ENCODE peak calls at places on chromosomes 1 and 21, in four cellular contexts. K, G, P and D are unnamed samples. For H3K4me1, the result is how much of the 10 kb centered on the place peaks cover.

GRCh38 chr1:235945775-235946565 is 79.3 kb upstream of the LYST start:
- DNase-seq in G (no peak), P (no peak), K (no peak), D (no peak)

GRCh38 chr1:27307851-27308598 is 13.9 kb upstream of the TMEM222 start:
- DNase-seq in G (no peak), P (no peak), K (no peak), D (no peak)

GRCh38 chr21:34983680-34984086 is 65.4 kb downstream of the RUNX1 start:
- DNase-seq in G (no peak), P (no peak), K (no peak), D (no peak)

GRCh38 chr21:44994581-44995171 is 54.8 kb downstream of the SLX9 start:
- DNase-seq in P (no peak), G (no peak), K (no peak), D (no peak)

GRCh38 chr1:245718123-245718522 is 563.3 kb downstream of the KIF26B start:
- DNase-seq in G (no peak), P (no peak), K (no peak), D (no peak)

GRCh38 chr1:44808938-44809917 is 905 bp downstream of the BTBD19 start:
- DNase-seq in P (peak), K (peak), G (peak), D (peak)

GRCh38 chr1:217333939-217334338 is 297.0 kb downstream of the GPATCH2 start:
- DNase-seq in K (no peak), G (no peak), P (no peak), D (no peak)

GRCh38 chr1:241823925-241824324 is 24.1 kb upstream of the EXO1 start:
- DNase-seq in G (no peak), P (no peak), K (no peak), D (no peak)

GRCh38 chr1:196372896-196373536 is 235.2 kb downstream of the KCNT2 start:
- DNase-seq in K (no peak), P (no peak), G (no peak), D (no peak)

GRCh38 chr1:115469703-115470476 is 131.8 kb upstream of the NGF start:
- DNase-seq in P (peak), K (no peak), G (peak), D (no peak)

GRCh38 chr1:29391362-29391880 is 155.1 kb downstream of the PTPRU start:
- DNase-seq in K (no peak), G (no peak), P (no peak), D (no peak)

GRCh38 chr1:105172803-105173202 is 1423.1 kb downstream of the AMY1C start:
- DNase-seq in G (no peak), P (no peak), K (no peak), D (no peak)

GRCh38 chr1:161192476-161193465 is 6.1 kb downstream of the ADAMTS4 start:
- DNase-seq in P (peak), G (peak), K (no peak), D (peak)

GRCh38 chr21:44791993-44792392 is 9.6 kb downstream of the UBE2G2 start:
- DNase-seq in G (no peak), P (no peak), K (no peak), D (no peak)

GRCh38 chr1:21238141-21238800 is 52.0 kb downstream of the ECE1 start:
- DNase-seq in P (no peak), K (no peak), G (no peak), D (no peak)

GRCh38 chr1:151915066-151915686 is 5.9 kb upstream of the THEM4 start:
- DNase-seq in G (no peak), K (no peak), P (no peak), D (no peak)

GRCh38 chr21:34653522-34653921 is 15.3 kb upstream of the CLIC6 start:
- DNase-seq in P (no peak), K (no peak), G (no peak), D (no peak)

GRCh38 chr1:84939151-84939550 is 46.1 kb upstream of the LPAR3 start:
- DNase-seq in K (no peak), G (no peak), P (no peak), D (no peak)

GRCh38 chr1:202069670-202070069 is 53.0 kb upstream of the GPR37L1 start:
- DNase-seq in P (no peak), G (peak), K (no peak), D (no peak)

GRCh38 chr1:31183927-31184554 is 55.6 kb downstream of the NKAIN1 start:
- DNase-seq in P (no peak), K (no peak), G (peak), D (peak)

GRCh38 chr1:44637590-44638411 is 36.5 kb downstream of the TMEM53 start:
- DNase-seq in K (no peak), P (no peak), G (no peak), D (no peak)

GRCh38 chr1:234331511-234331910 is 41.7 kb upstream of the COA6 start:
- DNase-seq in P (no peak), K (no peak), G (no peak), D (no peak)

DNA sequence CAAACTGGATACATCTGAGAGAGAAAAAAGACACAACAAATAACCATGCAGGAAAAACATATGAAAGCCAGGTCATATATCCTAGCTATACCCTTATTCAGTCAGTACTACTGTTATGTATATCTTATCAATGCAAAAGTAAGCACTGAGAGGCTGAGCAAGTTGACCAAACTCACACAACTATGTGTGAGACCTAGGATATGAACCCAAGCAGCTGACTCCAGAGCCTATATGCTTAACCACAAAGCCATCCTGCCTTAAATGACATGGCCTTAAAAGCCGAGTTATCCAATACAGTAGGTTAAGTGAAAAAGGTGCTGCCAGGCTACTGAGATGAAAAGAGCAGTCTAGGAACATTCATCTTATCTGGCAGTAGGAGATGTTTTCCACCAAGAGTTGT is 151.6 kb downstream of the RERE start:
- DNase-seq in P (no peak), K (no peak), G (no peak), D (no peak)
- H3K4me1 ChIP-seq in P (half or more), K (under half), G (half or more), D (half or more)

DNA sequence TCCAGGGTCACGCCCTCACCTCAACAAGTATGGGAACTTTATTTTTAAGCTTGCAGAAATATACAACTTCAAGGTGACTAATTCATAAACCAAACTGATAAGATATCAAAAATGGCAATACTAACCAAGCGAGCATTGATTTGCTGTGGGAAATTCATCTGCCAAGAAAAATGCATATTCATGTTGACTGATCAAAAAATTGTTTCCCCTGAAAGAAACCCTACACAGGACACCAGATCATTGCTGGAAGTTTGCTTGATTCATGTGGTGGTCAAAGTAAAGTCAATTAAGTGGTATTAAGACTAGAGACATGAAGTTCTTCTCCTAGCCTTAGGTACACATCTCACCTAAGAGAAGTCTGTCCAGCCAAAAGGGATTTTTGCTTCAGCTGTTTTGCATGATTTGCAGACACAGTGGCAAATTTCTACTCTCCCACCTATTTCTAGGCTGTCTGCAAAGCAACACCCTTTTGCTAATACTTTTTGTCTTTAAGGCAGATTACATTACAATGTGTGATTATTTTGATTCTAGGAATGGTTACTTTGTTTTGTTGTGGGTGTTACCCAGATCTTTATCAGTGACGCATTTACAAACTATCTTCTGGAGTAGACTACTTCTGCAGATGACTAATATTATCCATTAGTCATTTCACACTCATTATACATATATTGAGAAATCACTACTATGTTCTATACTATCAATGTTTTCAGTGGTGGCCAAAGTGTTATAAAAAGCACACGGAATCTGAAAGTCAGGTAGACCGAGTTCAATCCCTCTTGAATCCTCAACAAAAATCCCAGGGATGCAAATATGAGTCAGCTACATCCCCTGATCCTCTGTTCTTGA is 12.3 kb downstream of the SAMSN1 start:
- DNase-seq in P (no peak), K (no peak), G (no peak), D (no peak)
- H3K4me3 ChIP-seq in P (no peak), K (no peak), G (no peak), D (no peak)

DNA sequence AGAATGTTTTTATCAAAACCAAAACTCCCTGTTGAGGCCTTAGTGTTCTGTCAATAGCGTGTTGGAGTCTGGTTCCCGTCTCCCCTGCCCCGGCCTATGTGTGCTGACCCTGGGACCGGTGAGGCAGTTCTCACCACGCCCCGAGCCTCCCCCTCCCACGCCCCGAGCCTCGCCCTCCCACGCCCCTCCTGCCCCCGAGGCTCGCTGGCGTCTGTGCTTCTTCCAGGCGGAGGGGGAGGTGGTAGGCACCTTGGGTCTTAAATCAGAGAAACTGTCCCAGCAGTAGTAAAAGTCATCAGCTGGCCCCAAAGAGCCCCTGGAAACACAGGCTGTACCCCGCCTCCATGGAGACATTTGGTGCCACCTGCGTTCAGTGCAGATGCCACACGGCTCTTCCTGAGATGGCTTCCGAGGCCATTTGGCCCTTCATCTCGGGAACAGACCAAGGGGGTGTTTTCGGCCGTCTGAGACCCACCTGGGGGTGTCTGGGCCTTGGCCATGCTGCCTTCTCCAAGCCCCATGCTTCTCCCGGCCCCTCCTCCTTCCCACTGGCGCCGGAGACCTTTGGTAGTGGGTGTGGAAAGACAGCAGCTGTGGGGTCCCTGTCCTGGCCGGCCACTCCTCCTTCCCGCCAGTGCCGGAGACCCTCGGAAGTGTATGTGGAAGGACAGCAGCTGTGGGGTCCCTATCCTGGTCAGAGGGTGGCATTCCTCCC is 44.7 kb downstream of the SKI start:
- DNase-seq in K (no peak), P (no peak), G (no peak), D (no peak)
- H3K4me1 ChIP-seq in K (half or more), P (half or more), G (half or more), D (half or more)

GRCh38 chr1:150508982-150509381 is 1.1 kb downstream of the ECM1 start:
- DNase-seq in K (no peak), P (no peak), G (no peak), D (no peak)

GRCh38 chr1:150511985-150512660 is 3.4 kb upstream of the FALEC start:
- DNase-seq in P (no peak), G (no peak), K (no peak), D (no peak)

GRCh38 chr1:150511551-150511950 is 3.6 kb downstream of the ECM1 start:
- DNase-seq in G (no peak), K (no peak), P (no peak), D (no peak)

GRCh38 chr1:150505431-150505830 is 2.5 kb upstream of the ECM1 start:
- DNase-seq in K (no peak), G (no peak), P (no peak), D (no peak)

DNA sequence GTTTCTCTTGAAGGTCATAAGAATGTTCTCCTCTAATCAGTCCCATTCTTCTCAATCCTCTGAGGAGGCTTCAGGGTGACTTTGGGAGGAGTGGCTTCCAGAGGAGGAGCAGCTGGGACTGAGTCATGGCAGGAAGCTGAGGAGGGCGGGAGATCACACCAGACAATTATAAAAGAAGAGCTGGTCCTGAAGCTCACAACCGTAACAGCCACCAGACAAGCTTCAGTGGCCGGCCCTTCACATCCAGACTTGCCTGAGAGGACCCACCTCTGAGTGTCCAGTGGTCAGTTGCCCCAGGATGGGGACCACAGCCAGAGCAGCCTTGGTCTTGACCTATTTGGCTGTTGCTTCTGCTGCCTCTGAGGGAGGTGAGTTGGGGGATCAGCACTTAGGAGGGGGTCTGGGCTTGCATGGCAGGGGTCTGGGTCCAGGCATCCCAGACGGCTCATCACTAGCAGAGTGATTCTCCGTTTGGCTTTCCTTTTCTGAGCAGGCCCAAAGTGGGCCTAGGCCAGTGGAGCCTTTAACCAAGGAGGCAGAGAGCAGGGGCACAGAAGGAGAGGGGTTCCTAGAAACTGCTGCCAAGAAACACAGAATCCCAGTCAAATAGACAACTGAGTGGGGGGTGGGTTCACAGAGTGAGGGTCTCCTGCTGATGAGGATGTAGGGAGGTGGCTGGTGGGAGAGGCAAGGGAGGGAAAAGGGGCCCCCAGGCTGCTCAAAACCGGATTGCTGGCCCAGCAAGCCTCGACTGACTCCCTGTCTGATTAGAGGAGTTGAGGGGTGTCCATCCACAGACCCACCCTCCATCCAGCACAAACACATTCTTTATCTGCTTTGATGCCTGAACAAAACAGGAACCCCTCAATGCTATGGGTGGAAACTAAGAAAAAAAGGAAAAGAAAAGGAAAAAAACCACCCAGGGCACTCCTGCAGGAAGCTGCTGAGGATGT is at the start of gene ECM1:
- DNase-seq in G (peak), P (peak), K (no peak), D (no peak)
- H3K4me3 ChIP-seq in G (peak), P (peak), K (peak), D (no peak)

DNA sequence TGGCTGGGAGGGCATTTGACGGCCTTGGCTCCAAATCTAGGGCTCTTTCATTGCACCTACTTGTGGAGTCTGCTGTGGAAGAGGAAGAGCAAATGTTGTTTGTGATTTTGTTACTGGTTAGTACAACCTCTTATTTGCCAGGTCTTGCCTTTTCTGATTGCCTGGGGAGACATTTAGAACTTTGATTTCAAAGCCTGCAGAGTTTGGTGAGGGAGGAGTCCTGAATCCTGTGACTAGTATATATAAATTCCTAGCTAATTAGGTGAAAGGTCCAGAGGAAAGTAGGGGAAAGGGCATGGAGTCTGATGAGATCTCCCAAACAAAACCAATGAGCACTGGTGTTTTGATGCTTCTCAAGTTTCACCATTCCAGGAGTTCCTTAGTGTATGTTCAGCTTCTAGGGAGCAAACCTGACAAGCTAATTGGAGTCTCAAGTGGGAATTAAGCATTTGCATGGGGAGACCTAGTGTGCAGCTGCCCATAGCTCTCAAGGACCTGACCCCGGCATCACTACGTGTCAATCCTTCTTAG is 5.1 kb upstream of the HMGCS2 start:
- DNase-seq in P (no peak), G (no peak), K (no peak), D (no peak)
- H3K4me1 ChIP-seq in P (under half), G (under half), K (under half), D (under half)

GRCh38 chr1:150003826-150004225 is 6.7 kb downstream of the OTUD7B start:
- DNase-seq in P (no peak), K (no peak), G (no peak), D (no peak)
- H3K4me3 ChIP-seq in P (no peak), K (no peak), G (no peak), D (no peak)

DNA sequence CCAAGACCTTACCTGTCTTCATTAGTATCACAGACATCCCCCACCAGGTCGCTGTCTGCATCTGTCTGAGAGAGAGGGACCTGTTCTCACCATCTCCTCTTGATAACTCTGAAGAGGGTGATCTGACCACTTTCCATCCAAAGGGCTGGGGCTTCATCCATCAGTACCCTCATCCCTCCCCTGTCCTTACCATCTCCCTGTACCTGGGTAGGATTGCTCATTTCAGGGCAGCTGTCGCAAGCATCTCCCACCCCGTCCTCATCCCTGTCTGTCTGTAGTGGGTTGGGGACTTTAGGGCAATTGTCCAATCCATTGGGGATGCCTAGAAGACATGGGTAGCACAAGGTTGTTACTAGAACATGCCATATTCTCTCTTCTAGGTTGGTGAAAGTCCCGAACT is 7.9 kb downstream of the THBS3 start:
- DNase-seq in K (no peak), P (no peak), G (no peak), D (no peak)
- H3K4me1 ChIP-seq in K (under half), P (under half), G (under half), D (under half)

DNA sequence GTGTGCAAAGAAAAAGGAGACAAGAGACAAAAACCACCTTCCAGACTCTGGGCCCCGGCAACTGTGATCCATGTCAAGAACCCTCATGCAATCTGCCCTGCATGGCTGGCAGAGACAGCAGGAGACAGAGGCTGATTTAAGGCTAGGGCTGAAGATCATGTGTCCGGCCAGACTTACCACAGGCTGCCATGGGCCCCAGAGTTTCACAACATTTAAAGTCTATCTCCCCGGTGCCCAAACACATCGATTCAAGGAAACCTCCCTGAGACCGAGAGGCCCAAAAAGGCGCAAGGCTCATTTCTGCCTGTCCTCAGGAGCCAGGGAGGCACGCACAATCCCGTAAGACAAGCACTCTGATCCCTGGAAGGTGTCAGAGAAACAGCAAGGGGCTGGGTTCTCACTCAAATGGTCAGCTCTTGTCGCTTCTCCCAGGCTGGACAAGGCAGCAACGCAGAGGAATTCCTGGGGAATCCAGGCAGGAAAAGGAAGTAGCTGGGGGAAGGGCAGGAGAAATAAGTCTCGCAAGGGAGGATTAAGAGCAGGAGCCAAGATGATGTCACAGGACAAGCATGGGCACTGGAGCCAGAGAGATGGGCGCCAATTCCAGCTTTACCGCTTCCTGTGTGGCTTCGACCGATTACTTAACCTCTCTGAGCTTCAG is 70.7 kb downstream of the SSBP3 start:
- DNase-seq in P (peak), G (peak), K (no peak), D (no peak)
- H3K4me3 ChIP-seq in P (peak), G (no peak), K (peak), D (no peak)

GRCh38 chr1:16393255-16394177 is 26.5 kb downstream of the SZRD1 start:
- DNase-seq in P (no peak), G (no peak), K (no peak), D (no peak)

GRCh38 chr1:16391408-16391807 is 24.4 kb downstream of the SZRD1 start:
- DNase-seq in P (no peak), K (no peak), G (no peak), D (no peak)

GRCh38 chr1:16394977-16395376 is 27.9 kb downstream of the SZRD1 start:
- DNase-seq in G (no peak), K (no peak), P (no peak), D (no peak)

GRCh38 chr1:16394178-16394521 is 27.1 kb downstream of the SZRD1 start:
- DNase-seq in G (no peak), P (no peak), K (no peak), D (no peak)

GRCh38 chr1:16392740-16393139 is 25.7 kb downstream of the SZRD1 start:
- DNase-seq in G (no peak), P (no peak), K (no peak), D (no peak)
- H3K4me1 ChIP-seq in G (half or more), P (half or more), K (under half), D (under half)